ENCODE peak calls at places on chromosomes 6 and 20, in four cellular contexts. Y is CD8-positive, alpha-beta T cell; Z is right atrium auricular region; D is upper lobe of right lung. T is an unnamed sample.

GRCh38 chr6:117018771-117019170 is 141.7 kb downstream of the RFX6 start:
- DNase-seq in Y (no peak), Z (no peak), D (no peak), T (no peak)

GRCh38 chr6:43492673-43493072 is 15.3 kb downstream of the TJAP1 start:
- DNase-seq in Y (no peak), Z (no peak), D (no peak), T (no peak)

GRCh38 chr6:13762648-13763441 is 51.2 kb upstream of the RANBP9 start:
- DNase-seq in Y (no peak), Z (no peak), D (no peak), T (peak; percentile 25)

GRCh38 chr20:48754269-48754668 is 73.5 kb downstream of the PREX1 start:
- DNase-seq in Y (no peak), Z (no peak), D (no peak), T (no peak)

GRCh38 chr20:41776450-41776849 is 158.3 kb upstream of the CHD6 start:
- DNase-seq in Y (no peak), Z (no peak), D (no peak), T (no peak)

GRCh38 chr6:131602913-131603312 is 25.1 kb downstream of the MED23 start:
- DNase-seq in Y (no peak), Z (no peak), D (no peak), T (no peak)

GRCh38 chr6:147043994-147044477 is 160.2 kb upstream of the STXBP5 start:
- DNase-seq in Y (no peak), Z (no peak), D (no peak), T (no peak)

GRCh38 chr6:161079566-161080262 is 88.1 kb downstream of the MAP3K4 start:
- DNase-seq in Y (no peak), Z (no peak), D (no peak), T (no peak)

GRCh38 chr6:16766043-16766521 is 4.8 kb upstream of the ATXN1 start:
- DNase-seq in Y (no peak), Z (no peak), D (no peak), T (no peak)

GRCh38 chr6:150662814-150663213 is 63.1 kb downstream of the PLEKHG1 start:
- DNase-seq in Y (no peak), Z (no peak), D (no peak), T (no peak)

GRCh38 chr6:135331002-135331401 is 149.9 kb downstream of the MYB start:
- DNase-seq in Y (no peak), Z (no peak), D (no peak), T (no peak)

GRCh38 chr6:125370343-125370742 is 68.6 kb upstream of the HDDC2 start:
- DNase-seq in Y (no peak), Z (no peak), D (no peak), T (no peak)

GRCh38 chr6:35412102-35412501 is 40.0 kb upstream of the FANCE start:
- DNase-seq in Y (no peak), Z (no peak), D (no peak), T (no peak)

GRCh38 chr6:157558049-157558448 is 177.1 kb downstream of the ZDHHC14 start:
- DNase-seq in Y (no peak), Z (no peak), D (no peak), T (no peak)

GRCh38 chr6:157555795-157556645 is 175.0 kb downstream of the ZDHHC14 start:
- DNase-seq in Y (no peak), Z (no peak), D (no peak), T (no peak)

GRCh38 chr6:157558487-157559200 is 177.7 kb downstream of the ZDHHC14 start:
- DNase-seq in Y (no peak), Z (no peak), D (no peak), T (no peak)

GRCh38 chr6:157557541-157557940 is 176.6 kb downstream of the ZDHHC14 start:
- DNase-seq in Y (no peak), Z (no peak), D (no peak), T (no peak)

DNA sequence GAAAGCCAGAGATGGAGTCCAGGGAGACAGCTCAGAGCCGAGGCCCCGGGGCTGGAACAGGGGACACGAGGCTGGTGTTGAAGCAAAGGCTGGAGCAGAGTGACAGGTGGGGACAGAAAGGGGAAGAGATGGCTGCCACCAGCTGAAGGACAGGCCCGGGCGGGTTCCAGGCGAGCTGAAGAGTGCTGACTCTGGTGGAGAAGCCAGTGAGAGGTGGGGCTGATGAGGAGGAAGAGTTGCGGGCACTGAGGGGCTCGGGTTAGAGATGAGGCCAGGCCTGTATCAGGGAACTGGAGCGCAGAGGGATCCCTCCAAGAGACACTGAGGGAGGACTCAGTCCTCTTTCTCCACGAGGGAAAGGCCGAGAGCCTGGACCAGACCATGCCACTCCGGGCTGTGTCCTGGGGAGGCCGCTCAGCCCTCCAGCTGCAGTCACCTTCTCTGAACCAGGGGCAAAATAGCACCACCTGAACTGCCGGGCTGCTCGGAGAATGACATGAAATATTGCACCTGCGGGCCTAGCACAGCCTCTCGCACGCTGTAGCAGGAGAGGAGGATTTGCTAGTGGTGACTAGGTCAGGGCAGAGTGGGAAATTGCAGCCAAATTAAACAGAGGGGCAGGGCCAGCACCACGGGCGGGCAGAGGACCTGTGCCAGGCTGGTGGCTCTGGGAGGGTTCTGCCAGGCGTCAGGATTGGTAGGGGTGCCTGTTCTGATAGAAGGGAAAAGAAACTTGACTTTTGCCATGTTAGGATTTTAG is 175.9 kb downstream of the ZDHHC14 start:
- DNase-seq in Y (no peak), Z (no peak), D (no peak), T (no peak)
- H3K4me1 ChIP-seq in Y (peaks cover 3% of the 10 kb centered on the region), Z (no peaks in the 10 kb centered on the region), D (no peaks in the 10 kb centered on the region), T (peaks cover 8% of the 10 kb centered on the region)

GRCh38 chr20:56630086-56630493 is 984 bp downstream of the TFAP2C start:
- DNase-seq in Y (no peak), Z (no peak), D (peak; percentile 90), T (no peak)
- H3K27ac ChIP-seq in Y (no peak overlapping the region), Z (no peak overlapping the region), D (peak overlapping the region; percentile 72), T (no peak overlapping the region)

GRCh38 chr6:5994999-5995698 is 11.6 kb downstream of the NRN1 start:
- DNase-seq in Y (no peak), Z (no peak), D (no peak), T (no peak)
- H3K4me3 ChIP-seq in Y (no peak overlapping the region), Z (no peak overlapping the region), D (no peak overlapping the region), T (no peak overlapping the region)

DNA sequence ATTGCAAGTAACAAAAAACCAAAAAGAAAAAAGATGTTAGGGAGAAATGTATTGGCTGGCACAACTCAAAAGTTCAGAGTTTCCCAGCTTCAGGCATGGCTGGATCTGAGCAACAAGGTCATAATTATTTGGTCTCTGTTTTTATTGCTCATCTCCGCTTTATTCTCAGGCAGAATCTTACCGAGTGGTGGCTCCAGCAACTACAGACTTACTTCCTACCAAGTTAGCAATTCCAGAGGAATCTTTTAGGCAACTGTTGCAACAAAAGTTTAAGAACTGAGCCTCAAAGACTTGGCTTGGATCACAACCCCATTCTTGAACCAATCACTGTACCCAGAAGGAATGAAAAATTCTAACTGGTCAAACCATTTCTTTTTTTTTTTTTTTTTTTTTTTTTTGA is 35.5 kb upstream of the NCOA3 start:
- DNase-seq in Y (no peak), Z (no peak), D (no peak), T (no peak)
- H3K4me1 ChIP-seq in Y (no peaks in the 10 kb centered on the region), Z (no peaks in the 10 kb centered on the region), D (peaks cover 26% of the 10 kb centered on the region), T (no peaks in the 10 kb centered on the region)